ENCODE peak calls at places on chromosomes 4 and X, in five cellular contexts. One of them, this sample, is unnamed. For H3K4me1, the result is how much of the 10 kb centered on the place peaks cover.

GRCh38 chr4:39422247-39422646 is 15.5 kb downstream of the KLB start:
- DNase-seq in SJCRH30: no peak
- DNase-seq in body of pancreas: no peak
- DNase-seq in OCI-LY7: no peak
- DNase-seq in MM.1S: no peak
- DNase-seq in this sample: no peak

GRCh38 chr4:186622788-186623464 is 67.6 kb upstream of the MTNR1A start:
- DNase-seq in SJCRH30: no peak
- DNase-seq in body of pancreas: no peak
- DNase-seq in OCI-LY7: no peak
- DNase-seq in MM.1S: no peak
- DNase-seq in this sample: no peak

GRCh38 chr4:37383579-37384229 is 139.2 kb downstream of the NWD2 start:
- DNase-seq in SJCRH30: peak
- DNase-seq in body of pancreas: peak
- DNase-seq in OCI-LY7: peak
- DNase-seq in MM.1S: peak
- DNase-seq in this sample: peak

GRCh38 chrX:120309873-120310730 is 1.2 kb downstream of the TMEM255A start:
- DNase-seq in SJCRH30: no peak
- DNase-seq in body of pancreas: no peak
- DNase-seq in OCI-LY7: no peak
- DNase-seq in MM.1S: peak
- DNase-seq in this sample: peak

GRCh38 chrX:66162331-66162822 is 1.7 kb upstream of the HEPH start:
- DNase-seq in SJCRH30: no peak
- DNase-seq in body of pancreas: no peak
- DNase-seq in OCI-LY7: no peak
- DNase-seq in MM.1S: no peak
- DNase-seq in this sample: no peak

GRCh38 chr4:122224348-122224747 is 72.2 kb downstream of the BLTP1 start:
- DNase-seq in SJCRH30: no peak
- DNase-seq in body of pancreas: no peak
- DNase-seq in OCI-LY7: peak
- DNase-seq in MM.1S: peak
- DNase-seq in this sample: no peak

GRCh38 chr4:141016117-141016798 is 117.0 kb downstream of the RNF150 start:
- DNase-seq in SJCRH30: no peak
- DNase-seq in body of pancreas: no peak
- DNase-seq in OCI-LY7: no peak
- DNase-seq in MM.1S: no peak
- DNase-seq in this sample: no peak

GRCh38 chr4:98470831-98471230 is 187.6 kb downstream of the TSPAN5 start:
- DNase-seq in SJCRH30: peak
- DNase-seq in body of pancreas: no peak
- DNase-seq in OCI-LY7: no peak
- DNase-seq in MM.1S: no peak
- DNase-seq in this sample: no peak

GRCh38 chr4:41362647-41363383 is 106.1 kb downstream of the UCHL1 start:
- DNase-seq in SJCRH30: no peak
- DNase-seq in body of pancreas: no peak
- DNase-seq in OCI-LY7: no peak
- DNase-seq in MM.1S: no peak
- DNase-seq in this sample: no peak

DNA sequence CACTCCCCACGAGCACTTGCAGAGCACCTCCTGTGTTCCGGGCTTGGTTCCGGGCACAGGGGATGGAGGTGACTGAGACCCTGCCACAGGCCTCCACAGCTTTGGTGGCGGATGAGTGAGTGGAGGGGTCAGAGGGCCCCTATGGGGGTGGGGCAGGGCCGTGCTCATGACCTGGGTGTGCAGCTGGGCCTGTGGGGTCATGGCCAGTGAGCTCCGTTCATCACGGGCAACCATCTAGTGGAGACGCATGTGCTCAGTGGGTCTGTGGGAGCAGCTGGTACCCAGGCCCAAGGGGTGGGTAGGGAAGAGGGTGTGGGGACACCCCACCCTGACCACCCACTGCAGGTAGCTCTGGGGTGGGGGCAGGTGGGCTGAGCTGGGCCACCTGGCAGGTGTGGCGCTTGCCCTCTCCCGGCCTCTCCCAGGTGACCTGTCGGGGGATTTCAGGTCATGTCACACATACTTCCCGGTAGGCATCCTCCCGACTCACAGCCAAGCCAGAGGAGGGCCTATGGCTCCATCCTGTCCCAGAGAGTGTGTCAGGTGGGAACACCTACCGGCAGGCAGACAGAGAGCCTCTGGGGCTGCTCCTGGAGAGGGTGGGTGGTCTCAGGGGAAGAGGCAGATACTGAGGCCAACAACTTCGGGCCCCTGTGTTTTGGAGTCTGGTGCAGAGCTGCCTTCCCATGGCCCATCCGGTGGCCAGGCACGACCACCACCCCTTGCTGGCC is 3.6 kb downstream of the PSAPL1 start:
- DNase-seq in SJCRH30: no peak
- DNase-seq in body of pancreas: no peak
- DNase-seq in OCI-LY7: no peak
- DNase-seq in MM.1S: no peak
- DNase-seq in this sample: no peak
- H3K4me1 ChIP-seq in SJCRH30: under half
- H3K4me1 ChIP-seq in body of pancreas: under half
- H3K4me1 ChIP-seq in OCI-LY7: under half
- H3K4me1 ChIP-seq in MM.1S: under half
- H3K4me1 ChIP-seq in this sample: under half

GRCh38 chr4:1204828-1205591 is 32.6 kb upstream of the SPON2 start:
- DNase-seq in SJCRH30: peak
- DNase-seq in body of pancreas: peak
- DNase-seq in OCI-LY7: no peak
- DNase-seq in MM.1S: no peak
- DNase-seq in this sample: no peak

GRCh38 chr4:1202526-1203378 is 30.4 kb upstream of the SPON2 start:
- DNase-seq in SJCRH30: peak
- DNase-seq in body of pancreas: peak
- DNase-seq in OCI-LY7: no peak
- DNase-seq in MM.1S: no peak
- DNase-seq in this sample: no peak

GRCh38 chr4:1205641-1206298 is 33.4 kb upstream of the SPON2 start:
- DNase-seq in SJCRH30: peak
- DNase-seq in body of pancreas: peak
- DNase-seq in OCI-LY7: no peak
- DNase-seq in MM.1S: no peak
- DNase-seq in this sample: no peak

GRCh38 chr4:1206299-1207156 is 34.1 kb upstream of the SPON2 start:
- DNase-seq in SJCRH30: peak
- DNase-seq in body of pancreas: peak
- DNase-seq in OCI-LY7: no peak
- DNase-seq in MM.1S: no peak
- DNase-seq in this sample: no peak

DNA sequence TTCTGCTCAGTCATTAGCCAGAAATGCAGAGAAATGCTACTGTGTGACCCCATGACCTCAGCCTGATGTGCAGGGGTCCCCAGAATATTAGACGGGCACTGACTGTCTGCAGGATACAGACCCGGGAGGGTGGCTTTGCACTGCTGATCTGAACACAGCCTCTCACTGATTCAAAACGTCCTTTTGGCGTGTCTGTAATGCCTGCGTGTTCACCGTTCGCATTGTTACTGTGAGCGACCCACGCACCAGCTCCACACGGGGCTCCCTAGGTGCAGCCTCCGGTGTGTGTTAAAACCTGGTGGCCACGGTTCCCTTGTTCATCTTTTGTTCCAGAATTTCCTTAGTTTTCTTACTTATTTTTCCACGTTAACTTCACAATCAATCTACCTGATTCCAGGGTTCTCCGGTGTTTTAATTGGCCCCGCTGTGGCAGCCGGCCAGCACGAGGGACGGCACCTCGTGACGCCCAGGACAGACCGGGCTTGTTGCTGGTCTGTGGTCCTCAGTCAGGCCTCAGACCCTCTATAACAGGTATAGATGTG is 32.0 kb upstream of the SPON2 start:
- DNase-seq in SJCRH30: peak
- DNase-seq in body of pancreas: peak
- DNase-seq in OCI-LY7: no peak
- DNase-seq in MM.1S: no peak
- DNase-seq in this sample: no peak
- H3K4me3 ChIP-seq in SJCRH30: no peak
- H3K4me3 ChIP-seq in body of pancreas: no peak
- H3K4me3 ChIP-seq in OCI-LY7: no peak
- H3K4me3 ChIP-seq in MM.1S: no peak
- H3K4me3 ChIP-seq in this sample: no peak

DNA sequence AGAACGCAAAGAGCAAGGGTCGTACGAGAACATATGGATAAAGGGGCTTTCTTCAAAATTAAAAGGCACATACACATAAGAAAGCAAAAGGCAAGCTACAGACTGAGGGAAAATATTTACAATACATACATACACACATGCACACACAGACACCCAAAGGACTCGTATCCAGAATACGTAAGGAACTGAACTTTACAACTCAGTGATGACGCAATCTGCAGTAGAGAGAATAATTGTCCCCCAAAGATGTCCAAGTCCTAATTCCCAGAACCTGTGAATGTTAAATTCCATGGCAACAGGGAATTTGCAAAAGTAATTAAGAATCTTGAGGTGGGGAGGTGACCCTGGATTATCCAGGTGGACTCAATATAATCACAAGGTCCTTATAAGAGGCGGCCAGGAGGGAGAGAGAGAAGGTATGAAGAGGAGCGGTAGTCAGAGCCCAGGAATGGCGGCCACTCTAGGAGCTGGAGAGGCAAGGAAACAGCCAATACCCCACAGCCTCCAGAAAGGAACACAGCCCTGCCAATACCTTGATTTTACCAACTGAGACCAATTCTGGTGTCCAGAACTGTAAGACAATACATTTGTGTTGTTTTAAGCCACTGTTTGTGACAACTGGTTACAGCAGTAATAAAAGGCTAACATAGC is 27.5 kb upstream of the STS start:
- DNase-seq in SJCRH30: no peak
- DNase-seq in body of pancreas: no peak
- DNase-seq in OCI-LY7: no peak
- DNase-seq in MM.1S: no peak
- DNase-seq in this sample: no peak
- H3K4me1 ChIP-seq in SJCRH30: under half
- H3K4me1 ChIP-seq in body of pancreas: under half
- H3K4me1 ChIP-seq in OCI-LY7: half or more
- H3K4me1 ChIP-seq in MM.1S: under half
- H3K4me1 ChIP-seq in this sample: under half

DNA sequence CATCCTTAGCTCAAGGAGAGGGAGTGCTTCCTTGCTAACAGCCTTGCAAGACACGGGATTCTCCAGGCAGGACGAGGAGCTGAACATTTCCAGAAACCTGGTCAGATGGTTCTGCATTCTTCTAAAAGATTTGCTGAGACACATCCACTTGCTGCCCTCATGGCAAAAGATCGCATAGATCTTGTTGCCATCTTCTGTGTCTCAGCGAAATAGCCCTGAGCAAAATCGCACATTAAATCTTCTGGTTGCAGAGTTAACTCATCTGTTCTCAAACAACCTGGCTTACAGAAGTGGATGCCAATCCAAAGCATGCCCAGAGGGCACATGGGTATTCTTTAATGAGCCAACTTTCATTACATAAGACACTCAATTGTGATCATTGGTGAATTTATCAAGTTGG is 167.5 kb downstream of the PRKX start:
- DNase-seq in SJCRH30: no peak
- DNase-seq in body of pancreas: no peak
- DNase-seq in OCI-LY7: no peak
- DNase-seq in MM.1S: no peak
- DNase-seq in this sample: no peak
- H3K4me3 ChIP-seq in SJCRH30: no peak
- H3K4me3 ChIP-seq in body of pancreas: no peak
- H3K4me3 ChIP-seq in OCI-LY7: no peak
- H3K4me3 ChIP-seq in MM.1S: no peak
- H3K4me3 ChIP-seq in this sample: no peak

GRCh38 chr4:145536044-145536443 is 54.4 kb downstream of the SMAD1 start:
- DNase-seq in SJCRH30: no peak
- DNase-seq in body of pancreas: no peak
- DNase-seq in OCI-LY7: no peak
- DNase-seq in MM.1S: no peak
- DNase-seq in this sample: no peak

GRCh38 chr4:145541266-145541770 is 59.7 kb downstream of the SMAD1 start:
- DNase-seq in SJCRH30: no peak
- DNase-seq in body of pancreas: no peak
- DNase-seq in OCI-LY7: no peak
- DNase-seq in MM.1S: no peak
- DNase-seq in this sample: no peak

GRCh38 chr4:145540235-145540634 is 58.6 kb downstream of the SMAD1 start:
- DNase-seq in SJCRH30: no peak
- DNase-seq in body of pancreas: no peak
- DNase-seq in OCI-LY7: no peak
- DNase-seq in MM.1S: no peak
- DNase-seq in this sample: no peak

GRCh38 chr4:145539677-145540076 is 58.0 kb downstream of the SMAD1 start:
- DNase-seq in SJCRH30: no peak
- DNase-seq in body of pancreas: no peak
- DNase-seq in OCI-LY7: no peak
- DNase-seq in MM.1S: no peak
- DNase-seq in this sample: no peak

DNA sequence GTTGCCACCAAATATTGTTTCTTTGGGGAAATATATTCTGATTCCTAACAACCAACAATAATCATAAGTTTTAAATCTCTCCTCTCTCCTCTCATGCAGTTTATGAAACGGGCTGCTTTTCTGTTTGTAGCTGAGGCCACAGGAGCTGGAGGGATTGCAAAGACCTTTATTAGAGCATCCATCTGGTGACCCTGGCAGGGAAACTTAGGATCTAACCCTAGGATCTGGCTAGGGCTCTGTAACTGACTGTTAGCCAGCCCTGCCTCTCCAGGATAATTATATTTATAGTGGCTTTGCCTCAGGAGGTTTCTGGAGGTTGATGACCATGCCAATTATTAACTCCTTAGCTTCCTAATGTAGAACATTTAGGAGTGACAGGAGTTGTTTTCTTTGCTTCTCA is 57.0 kb downstream of the SMAD1 start:
- DNase-seq in SJCRH30: no peak
- DNase-seq in body of pancreas: no peak
- DNase-seq in OCI-LY7: no peak
- DNase-seq in MM.1S: no peak
- DNase-seq in this sample: no peak
- H3K4me1 ChIP-seq in SJCRH30: under half
- H3K4me1 ChIP-seq in body of pancreas: under half
- H3K4me1 ChIP-seq in OCI-LY7: half or more
- H3K4me1 ChIP-seq in MM.1S: under half
- H3K4me1 ChIP-seq in this sample: under half

DNA sequence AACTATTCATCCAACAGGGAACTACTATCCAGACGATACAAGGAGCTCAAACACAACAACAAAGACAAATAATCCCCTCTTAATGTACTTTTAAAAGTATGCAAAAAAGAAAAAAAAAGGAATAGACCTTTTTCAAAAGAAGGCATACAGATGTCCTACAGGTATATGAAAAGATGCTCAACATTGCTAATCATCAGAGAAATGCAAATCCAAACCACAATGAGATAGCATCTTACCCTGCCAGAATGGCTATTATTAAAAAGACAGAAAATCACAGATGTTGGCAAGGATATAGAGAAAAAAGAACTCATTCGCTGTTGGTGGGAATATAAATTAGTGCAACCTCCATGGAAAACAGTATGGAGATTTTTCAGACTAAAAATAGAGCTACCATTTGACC is 67.1 kb upstream of the ENPP6 start:
- DNase-seq in SJCRH30: no peak
- DNase-seq in body of pancreas: no peak
- DNase-seq in OCI-LY7: peak
- DNase-seq in MM.1S: peak
- DNase-seq in this sample: no peak
- H3K4me3 ChIP-seq in SJCRH30: no peak
- H3K4me3 ChIP-seq in body of pancreas: no peak
- H3K4me3 ChIP-seq in OCI-LY7: peak
- H3K4me3 ChIP-seq in MM.1S: peak
- H3K4me3 ChIP-seq in this sample: no peak

GRCh38 chr4:158776106-158776505 is 7.3 kb downstream of the FNIP2 start:
- DNase-seq in SJCRH30: no peak
- DNase-seq in body of pancreas: no peak
- DNase-seq in OCI-LY7: no peak
- DNase-seq in MM.1S: no peak
- DNase-seq in this sample: no peak
- H3K4me1 ChIP-seq in SJCRH30: under half
- H3K4me1 ChIP-seq in body of pancreas: half or more
- H3K4me1 ChIP-seq in OCI-LY7: under half
- H3K4me1 ChIP-seq in MM.1S: under half
- H3K4me1 ChIP-seq in this sample: under half